ENCODE peak calls at places on chromosomes 2 and 18, in eight cellular contexts. One of them, this sample, is unnamed.

GRCh38 chr2:10668402-10669012 is 21.3 kb downstream of the NOL10 start:
- DNase-seq in astrocyte: peak; percentile 26
- DNase-seq in suprapubic skin: no peak
- DNase-seq in breast epithelium: no peak
- DNase-seq in SJSA1: no peak
- DNase-seq in small intestine: peak; percentile 70
- DNase-seq in IMR-90: peak; percentile 69
- DNase-seq in psoas muscle: no peak
- DNase-seq in this sample: no peak

GRCh38 chr18:72672364-72673151 is 128.4 kb upstream of the CBLN2 start:
- DNase-seq in astrocyte: peak; percentile 3
- DNase-seq in suprapubic skin: no peak
- DNase-seq in breast epithelium: no peak
- DNase-seq in SJSA1: no peak
- DNase-seq in small intestine: peak; percentile 27
- DNase-seq in IMR-90: peak; percentile 11
- DNase-seq in psoas muscle: no peak
- DNase-seq in this sample: peak; percentile 7

GRCh38 chr2:144943986-144944385 is 424.1 kb upstream of the ZEB2 start:
- DNase-seq in astrocyte: peak; percentile 70
- DNase-seq in suprapubic skin: no peak
- DNase-seq in breast epithelium: no peak
- DNase-seq in SJSA1: no peak
- DNase-seq in small intestine: no peak
- DNase-seq in IMR-90: peak; percentile 49
- DNase-seq in psoas muscle: no peak
- DNase-seq in this sample: peak; percentile 32

GRCh38 chr2:69764286-69765058 is 22.5 kb downstream of the ANXA4 start:
- DNase-seq in astrocyte: peak; percentile 49
- DNase-seq in suprapubic skin: no peak
- DNase-seq in breast epithelium: no peak
- DNase-seq in SJSA1: no peak
- DNase-seq in small intestine: peak; percentile 85
- DNase-seq in IMR-90: peak; percentile 30
- DNase-seq in psoas muscle: no peak
- DNase-seq in this sample: no peak

GRCh38 chr2:199434555-199434954 is 23.2 kb downstream of the SATB2 start:
- DNase-seq in astrocyte: no peak
- DNase-seq in suprapubic skin: no peak
- DNase-seq in breast epithelium: no peak
- DNase-seq in SJSA1: no peak
- DNase-seq in small intestine: no peak
- DNase-seq in IMR-90: no peak
- DNase-seq in psoas muscle: no peak
- DNase-seq in this sample: no peak

GRCh38 chr2:143029141-143029540 is 100.1 kb upstream of the ARHGAP15 start:
- DNase-seq in astrocyte: peak; percentile 36
- DNase-seq in suprapubic skin: no peak
- DNase-seq in breast epithelium: no peak
- DNase-seq in SJSA1: no peak
- DNase-seq in small intestine: no peak
- DNase-seq in IMR-90: peak; percentile 77
- DNase-seq in psoas muscle: no peak
- DNase-seq in this sample: peak; percentile 81

GRCh38 chr18:2425426-2426317 is 145.6 kb downstream of the METTL4 start:
- DNase-seq in astrocyte: no peak
- DNase-seq in suprapubic skin: no peak
- DNase-seq in breast epithelium: no peak
- DNase-seq in SJSA1: no peak
- DNase-seq in small intestine: no peak
- DNase-seq in IMR-90: peak; percentile 28
- DNase-seq in psoas muscle: no peak
- DNase-seq in this sample: no peak

GRCh38 chr2:119416299-119416923 is 15.2 kb upstream of the TMEM37 start:
- DNase-seq in astrocyte: no peak
- DNase-seq in suprapubic skin: no peak
- DNase-seq in breast epithelium: no peak
- DNase-seq in SJSA1: no peak
- DNase-seq in small intestine: no peak
- DNase-seq in IMR-90: no peak
- DNase-seq in psoas muscle: no peak
- DNase-seq in this sample: no peak

GRCh38 chr2:59462418-59463197 is 1090.8 kb downstream of the BCL11A start:
- DNase-seq in astrocyte: no peak
- DNase-seq in suprapubic skin: no peak
- DNase-seq in breast epithelium: no peak
- DNase-seq in SJSA1: no peak
- DNase-seq in small intestine: peak; percentile 19
- DNase-seq in IMR-90: no peak
- DNase-seq in psoas muscle: no peak
- DNase-seq in this sample: no peak

GRCh38 chr2:36818542-36818941 is 122.0 kb downstream of the VIT start:
- DNase-seq in astrocyte: no peak
- DNase-seq in suprapubic skin: no peak
- DNase-seq in breast epithelium: no peak
- DNase-seq in SJSA1: no peak
- DNase-seq in small intestine: no peak
- DNase-seq in IMR-90: no peak
- DNase-seq in psoas muscle: no peak
- DNase-seq in this sample: no peak
- H3K4me3 ChIP-seq in astrocyte: no peak overlapping the region
- H3K4me3 ChIP-seq in suprapubic skin: no peak overlapping the region
- H3K4me3 ChIP-seq in breast epithelium: no peak overlapping the region
- H3K4me3 ChIP-seq in SJSA1: no peak overlapping the region
- H3K4me3 ChIP-seq in small intestine: no peak overlapping the region
- H3K4me3 ChIP-seq in IMR-90: no peak overlapping the region
- H3K4me3 ChIP-seq in psoas muscle: no peak overlapping the region
- H3K4me3 ChIP-seq in this sample: no peak overlapping the region

DNA sequence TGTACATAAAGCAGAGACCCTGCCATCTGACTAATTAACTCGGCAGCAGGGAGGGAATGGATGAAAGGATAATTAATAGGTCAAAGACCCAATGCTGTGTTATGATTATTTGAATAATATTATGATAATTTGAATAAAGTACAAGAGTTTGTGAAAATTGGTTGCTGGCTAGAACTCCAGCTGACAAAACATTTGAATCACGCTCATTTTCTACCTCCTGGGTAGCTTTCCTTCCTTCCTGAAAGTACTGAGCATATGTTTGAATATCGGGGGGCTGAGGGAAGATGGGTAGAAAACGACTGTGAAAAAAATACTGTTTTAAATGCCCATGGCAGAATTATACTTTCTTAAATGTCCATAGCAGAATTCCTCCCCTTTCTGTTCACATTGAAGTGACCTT is 243.6 kb upstream of the RBMS1 start:
- DNase-seq in astrocyte: no peak
- DNase-seq in suprapubic skin: no peak
- DNase-seq in breast epithelium: no peak
- DNase-seq in SJSA1: no peak
- DNase-seq in small intestine: no peak
- DNase-seq in IMR-90: no peak
- DNase-seq in psoas muscle: no peak
- DNase-seq in this sample: no peak
- H3K9me3 ChIP-seq in astrocyte: no peaks in the 10 kb centered on the region
- H3K9me3 ChIP-seq in suprapubic skin: no peaks in the 10 kb centered on the region
- H3K9me3 ChIP-seq in breast epithelium: no peaks in the 10 kb centered on the region
- H3K9me3 ChIP-seq in SJSA1: no peaks in the 10 kb centered on the region
- H3K9me3 ChIP-seq in small intestine: no peaks in the 10 kb centered on the region
- H3K9me3 ChIP-seq in IMR-90: no peaks in the 10 kb centered on the region
- H3K9me3 ChIP-seq in psoas muscle: no peaks in the 10 kb centered on the region
- H3K9me3 ChIP-seq in this sample: no peaks in the 10 kb centered on the region

GRCh38 chr2:170409164-170409535 is 231.2 kb downstream of the MYO3B start:
- DNase-seq in astrocyte: peak; percentile 24
- DNase-seq in suprapubic skin: peak; percentile 68
- DNase-seq in breast epithelium: peak; percentile 23
- DNase-seq in SJSA1: peak; percentile 65
- DNase-seq in small intestine: peak; percentile 72
- DNase-seq in IMR-90: peak; percentile 61
- DNase-seq in psoas muscle: peak; percentile 66
- DNase-seq in this sample: peak; percentile 43
- H3K27me3 ChIP-seq in astrocyte: peaks cover 13% of the 10 kb centered on the region
- H3K27me3 ChIP-seq in suprapubic skin: peaks cover 13% of the 10 kb centered on the region
- H3K27me3 ChIP-seq in breast epithelium: no peaks in the 10 kb centered on the region
- H3K27me3 ChIP-seq in SJSA1: no peaks in the 10 kb centered on the region
- H3K27me3 ChIP-seq in small intestine: no peaks in the 10 kb centered on the region
- H3K27me3 ChIP-seq in IMR-90: no peaks in the 10 kb centered on the region
- H3K27me3 ChIP-seq in psoas muscle: no peaks in the 10 kb centered on the region
- H3K27me3 ChIP-seq in this sample: no peaks in the 10 kb centered on the region

GRCh38 chr2:240820607-240821428 is 799 bp upstream of the KIF1A start:
- DNase-seq in astrocyte: no peak
- DNase-seq in suprapubic skin: no peak
- DNase-seq in breast epithelium: no peak
- DNase-seq in SJSA1: peak; percentile 43
- DNase-seq in small intestine: no peak
- DNase-seq in IMR-90: no peak
- DNase-seq in psoas muscle: peak; percentile 36
- DNase-seq in this sample: no peak
- H3K4me3 ChIP-seq in astrocyte: no peak overlapping the region
- H3K4me3 ChIP-seq in suprapubic skin: peak overlapping the region; percentile 40
- H3K4me3 ChIP-seq in breast epithelium: peak overlapping the region; percentile 43
- H3K4me3 ChIP-seq in SJSA1: no peak overlapping the region
- H3K4me3 ChIP-seq in small intestine: no peak overlapping the region
- H3K4me3 ChIP-seq in IMR-90: no peak overlapping the region
- H3K4me3 ChIP-seq in psoas muscle: peak overlapping the region; percentile 45
- H3K4me3 ChIP-seq in this sample: no peak overlapping the region

This sample was measured in MG63.